ENCODE peak calls at places on chromosomes 6 and 20, in four cellular contexts. T, W, Q and C are unnamed samples. For H3K9me3, the result is how much of the 10 kb centered on the place peaks cover.

GRCh38 chr6:160428069-160428430 is 79.9 kb downstream of the SLC22A3 start:
- DNase-seq in Q (no peak), W (peak), T (no peak), C (no peak)

GRCh38 chr6:41224800-41225199 is 3.3 kb upstream of the TREML4 start:
- DNase-seq in T (no peak), Q (no peak), W (no peak), C (no peak)

GRCh38 chr6:133645000-133645619 is 243.8 kb upstream of the TCF21 start:
- DNase-seq in W (no peak), Q (no peak), T (no peak), C (no peak)

GRCh38 chr20:62641749-62642665 is at the start of gene SLCO4A1:
- DNase-seq in T (peak), W (peak), Q (peak), C (peak)

GRCh38 chr6:43368517-43369160 is 808 bp downstream of the ZNF318 start:
- DNase-seq in W (peak), Q (peak), T (peak), C (peak)

GRCh38 chr6:113047932-113048331 is 700.8 kb downstream of the RFPL4B start:
- DNase-seq in Q (no peak), W (no peak), T (no peak), C (no peak)

GRCh38 chr6:112033824-112034223 is 20.1 kb upstream of the CCN6 start:
- DNase-seq in T (no peak), W (no peak), Q (no peak), C (no peak)

GRCh38 chr6:42041131-42042055 is 8.9 kb upstream of the TAF8 start:
- DNase-seq in W (no peak), T (no peak), Q (no peak), C (no peak)

GRCh38 chr6:16358531-16359138 is 120.2 kb downstream of the GMPR start:
- DNase-seq in W (no peak), T (no peak), Q (no peak), C (peak)

GRCh38 chr20:1937316-1937976 is 42.2 kb downstream of the SIRPA start:
- DNase-seq in W (no peak), T (no peak), Q (no peak), C (no peak)

GRCh38 chr6:159594750-159595117 is 98.3 kb downstream of the SOD2 start:
- DNase-seq in T (no peak), Q (no peak), W (no peak), C (no peak)

GRCh38 chr6:159935633-159936032 is 33.2 kb upstream of the IGF2R start:
- DNase-seq in W (no peak), Q (no peak), T (no peak), C (no peak)

GRCh38 chr6:137802408-137803182 is 64.5 kb upstream of the TNFAIP3 start:
- DNase-seq in T (no peak), Q (no peak), W (no peak), C (no peak)

GRCh38 chr20:24382330-24382729 is 87.1 kb upstream of the SYNDIG1 start:
- DNase-seq in W (no peak), Q (no peak), T (no peak), C (no peak)

GRCh38 chr20:47480705-47481104 is 21.0 kb upstream of the NCOA3 start:
- DNase-seq in T (no peak), W (no peak), Q (no peak), C (no peak)

GRCh38 chr6:31180500-31180899 is 10.0 kb upstream of the POU5F1 start:
- DNase-seq in T (peak), Q (peak), W (no peak), C (no peak)

GRCh38 chr6:1786455-1787108 is 176.9 kb downstream of the FOXC1 start:
- DNase-seq in W (no peak), Q (no peak), T (no peak), C (no peak)

GRCh38 chr6:80636689-80637088 is 530.2 kb downstream of the BCKDHB start:
- DNase-seq in W (no peak), Q (no peak), T (no peak), C (no peak)

GRCh38 chr6:157333537-157333936 is 10.2 kb upstream of the TMEM242 start:
- DNase-seq in T (no peak), Q (no peak), W (no peak), C (no peak)

GRCh38 chr6:157329829-157330228 is 6.5 kb upstream of the TMEM242 start:
- DNase-seq in W (no peak), T (no peak), Q (no peak), C (no peak)

GRCh38 chr6:157328108-157328692 is 4.9 kb upstream of the TMEM242 start:
- DNase-seq in T (no peak), Q (no peak), W (no peak), C (no peak)

GRCh38 chr6:157332813-157333212 is 9.5 kb upstream of the TMEM242 start:
- DNase-seq in Q (no peak), T (no peak), W (no peak), C (no peak)

DNA sequence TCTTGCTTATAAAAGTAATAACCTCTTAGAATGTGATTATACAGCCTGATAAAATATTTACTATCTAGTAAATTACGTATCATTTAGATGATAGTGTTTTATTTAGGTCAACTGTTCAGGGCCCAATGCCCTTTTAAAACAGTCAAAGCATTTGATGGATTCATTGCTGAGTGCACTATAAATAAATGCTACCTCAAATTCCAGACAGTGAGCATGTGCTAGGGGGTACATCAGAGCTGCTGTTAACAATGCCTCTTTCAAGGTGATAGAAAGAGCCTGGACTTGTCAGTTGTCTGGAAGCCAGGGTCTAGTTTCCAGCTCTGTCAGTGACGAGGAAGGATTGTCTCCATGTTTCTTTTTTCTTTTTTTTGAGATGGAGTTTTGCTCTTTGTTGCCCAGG is 7.5 kb upstream of the TMEM242 start:
- DNase-seq in W (no peak), Q (no peak), T (no peak), C (no peak)
- H3K27ac ChIP-seq in W (no peak), Q (no peak), T (no peak), C (no peak)

DNA sequence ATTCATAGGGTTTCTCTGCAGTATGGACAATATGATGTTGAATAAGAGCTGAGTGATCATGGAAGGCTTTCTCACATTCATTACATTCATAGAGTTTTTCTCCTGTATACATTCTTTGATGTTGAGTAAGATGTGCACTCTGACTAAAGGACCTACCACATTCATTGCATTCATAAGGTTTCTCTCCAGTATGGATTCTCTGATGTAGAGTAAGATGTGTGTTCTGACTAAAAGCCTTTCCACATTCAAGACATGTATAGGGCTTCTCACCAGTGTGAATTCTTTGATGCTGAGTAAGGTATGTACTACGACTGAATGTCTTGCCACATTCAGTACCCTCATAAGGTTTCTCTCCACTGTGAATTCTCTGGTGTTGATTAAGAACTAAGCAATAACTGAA is 29.3 kb upstream of the ZNF391 start:
- DNase-seq in W (no peak), Q (no peak), T (no peak), C (no peak)
- H3K9me3 ChIP-seq in W (under half), Q (under half), T (under half), C (under half)

GRCh38 chr6:11433860-11434259 is 103.7 kb upstream of the TMEM170B start:
- DNase-seq in Q (no peak), T (no peak), W (no peak), C (peak)

GRCh38 chr6:11432713-11433450 is 104.7 kb upstream of the TMEM170B start:
- DNase-seq in W (no peak), T (no peak), Q (no peak), C (no peak)

GRCh38 chr6:11432091-11432490 is 105.5 kb upstream of the TMEM170B start:
- DNase-seq in W (no peak), T (no peak), Q (no peak), C (no peak)

GRCh38 chr6:11436508-11437096 is 100.9 kb upstream of the TMEM170B start:
- DNase-seq in W (no peak), Q (no peak), T (no peak), C (no peak)

GRCh38 chr6:11434565-11435326 is 102.8 kb upstream of the TMEM170B start:
- DNase-seq in W (peak), Q (peak), T (no peak), C (peak)
- H3K27ac ChIP-seq in W (no peak), Q (peak), T (no peak), C (peak)

GRCh38 chr20:22576733-22577514 is 7.4 kb downstream of the FOXA2 start:
- DNase-seq in T (no peak), W (no peak), Q (no peak), C (no peak)
- H3K9me3 ChIP-seq in T (under half), W (under half), Q (under half), C (under half)

GRCh38 chr6:87628881-87629280 is 38.9 kb downstream of the ORC3 start:
- DNase-seq in T (peak), Q (no peak), W (no peak), C (no peak)
- H3K27ac ChIP-seq in T (no peak), Q (no peak), W (no peak), C (no peak)

DNA sequence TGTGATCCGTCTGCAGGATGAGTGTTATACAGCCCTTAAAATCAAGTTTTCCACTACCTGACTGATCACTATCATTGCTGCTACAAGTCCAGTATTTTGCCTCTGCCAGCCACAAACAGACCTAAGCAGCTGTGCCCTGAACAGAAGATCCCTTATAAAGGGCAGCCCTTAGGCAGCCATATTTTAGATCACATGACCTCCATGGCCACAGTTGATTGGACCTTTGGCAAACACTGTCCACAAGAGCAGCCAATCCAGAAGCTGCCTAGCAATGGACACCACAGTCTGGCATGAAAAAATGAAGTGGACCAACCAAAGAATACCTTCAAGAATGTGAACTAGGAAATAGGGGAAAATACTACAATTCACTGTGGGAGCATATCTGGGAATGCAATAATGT is 50.8 kb downstream of the MC3R start:
- DNase-seq in T (no peak), Q (no peak), W (no peak), C (no peak)
- H3K9me3 ChIP-seq in T (under half), Q (under half), W (under half), C (under half)

GRCh38 chr6:36131517-36132220 is 1.4 kb downstream of the MAPK13 start:
- DNase-seq in Q (peak), W (no peak), T (peak), C (peak)

GRCh38 chr6:36130672-36131516 is 581 bp downstream of the MAPK13 start:
- DNase-seq in W (no peak), Q (peak), T (peak), C (peak)

GRCh38 chr6:36133148-36133547 is 2.8 kb downstream of the MAPK13 start:
- DNase-seq in W (no peak), Q (no peak), T (no peak), C (no peak)

GRCh38 chr6:36133912-36134311 is 3.6 kb downstream of the MAPK13 start:
- DNase-seq in T (no peak), W (no peak), Q (no peak), C (no peak)

DNA sequence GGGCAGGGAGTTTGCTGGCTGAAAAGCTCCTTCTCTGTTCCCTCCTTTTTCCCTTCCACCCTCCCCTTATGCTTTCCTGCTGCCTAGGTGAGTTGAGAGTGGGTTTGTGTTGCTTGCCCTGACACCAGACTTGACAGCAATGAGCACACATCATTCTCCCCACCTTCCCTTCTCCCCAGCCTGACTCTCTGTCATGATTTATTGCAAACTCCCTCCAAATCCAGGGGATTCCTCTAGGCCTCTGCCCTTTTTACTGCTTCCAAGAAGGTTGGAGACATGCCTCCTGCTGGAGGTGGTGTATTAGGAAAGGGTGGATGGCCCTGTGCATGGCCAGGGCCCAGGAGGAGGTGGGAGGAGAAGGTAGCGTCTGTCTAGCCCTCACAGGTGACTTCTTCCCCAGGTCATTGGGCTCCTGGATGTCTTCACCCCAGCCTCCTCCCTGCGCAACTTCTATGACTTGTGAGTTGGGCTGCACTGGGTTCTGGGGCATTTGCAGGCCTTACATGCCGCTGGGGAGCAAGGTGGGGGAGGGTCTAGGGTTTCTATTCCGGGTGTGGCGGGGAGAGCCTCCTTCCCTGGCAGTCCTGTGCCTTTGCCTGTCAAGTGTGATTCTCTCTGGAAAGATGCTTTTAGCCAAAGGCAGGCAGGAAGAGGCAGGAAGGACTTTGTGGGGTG is 2.0 kb downstream of the MAPK13 start:
- DNase-seq in Q (no peak), W (no peak), T (no peak), C (no peak)
- H3K27ac ChIP-seq in Q (peak), W (no peak), T (peak), C (peak)

GRCh38 chr20:59690101-59690500 is 85.8 kb downstream of the PHACTR3 start:
- DNase-seq in T (no peak), W (no peak), Q (no peak), C (no peak)
- H3K9me3 ChIP-seq in T (under half), W (under half), Q (under half), C (under half)